ENCODE peak calls at places on chromosomes 1 and 21, in five cellular contexts. R is PC-3; N is CD8-positive, alpha-beta memory T cell; W is left lung; J is heart right ventricle. L is an unnamed sample. For H3K9me3, the result is how much of the 10 kb centered on the place peaks cover.

GRCh38 chr1:46554236-46555080 is 3.0 kb upstream of the KNCN start:
- DNase-seq in R (no peak), W (no peak), N (no peak), J (no peak), L (no peak)

GRCh38 chr21:42003051-42003461 is 7.1 kb downstream of the ZBTB21 start:
- DNase-seq in R (peak), N (no peak), W (no peak), J (no peak), L (no peak)

GRCh38 chr21:46146856-46147255 is 8.5 kb downstream of the FTCD start:
- DNase-seq in R (no peak), N (peak), W (no peak), J (no peak), L (peak)

GRCh38 chr1:20634594-20635084 is 1.4 kb downstream of the PINK1 start:
- DNase-seq in R (peak), N (no peak), J (peak), W (peak), L (peak)

GRCh38 chr1:207283421-207283820 is 38.1 kb upstream of the CD55 start:
- DNase-seq in N (no peak), W (no peak), J (no peak), R (no peak), L (no peak)

GRCh38 chr1:53948291-53948690 is 2.1 kb downstream of the LRRC42 start:
- DNase-seq in N (no peak), J (no peak), R (no peak), W (no peak), L (no peak)

GRCh38 chr1:53526451-53527101 is 67.4 kb downstream of the DMRTB1 start:
- DNase-seq in R (no peak), N (no peak), J (peak), W (peak), L (no peak)

GRCh38 chr1:44557756-44558155 is 116.5 kb downstream of the TMEM53 start:
- DNase-seq in J (no peak), W (no peak), N (no peak), R (peak), L (no peak)

GRCh38 chr1:213523781-213524398 is 463.9 kb upstream of the PROX1 start:
- DNase-seq in N (no peak), J (no peak), R (no peak), W (no peak), L (no peak)

GRCh38 chr1:84488107-84488506 is 9.0 kb downstream of the RPF1 start:
- DNase-seq in W (no peak), R (no peak), J (no peak), N (no peak), L (no peak)

GRCh38 chr1:27598902-27599528 is 4.9 kb downstream of the AHDC1 start:
- DNase-seq in W (peak), R (peak), N (no peak), J (peak), L (no peak)

GRCh38 chr1:230144010-230144614 is 77.1 kb downstream of the GALNT2 start:
- DNase-seq in N (no peak), R (no peak), W (no peak), J (no peak), L (no peak)

GRCh38 chr21:46144464-46145070 is 10.8 kb downstream of the FTCD start:
- DNase-seq in N (no peak), R (no peak), W (no peak), J (peak), L (no peak)

GRCh38 chr1:243596441-243597183 is 253.4 kb downstream of the AKT3 start:
- DNase-seq in J (no peak), W (no peak), R (peak), N (peak), L (no peak)

GRCh38 chr1:2812939-2813653 is 11.6 kb upstream of the TTC34 start:
- DNase-seq in R (no peak), J (no peak), N (no peak), W (no peak), L (no peak)
- H3K9me3 ChIP-seq in R (under half), J (under half), N (under half), W (under half), L (under half)

GRCh38 chr1:5430136-5430535 is 562.1 kb downstream of the NPHP4 start:
- DNase-seq in N (no peak), R (no peak), W (no peak), J (no peak), L (no peak)
- H3K9me3 ChIP-seq in N (under half), R (under half), W (under half), J (under half), L (under half)

DNA sequence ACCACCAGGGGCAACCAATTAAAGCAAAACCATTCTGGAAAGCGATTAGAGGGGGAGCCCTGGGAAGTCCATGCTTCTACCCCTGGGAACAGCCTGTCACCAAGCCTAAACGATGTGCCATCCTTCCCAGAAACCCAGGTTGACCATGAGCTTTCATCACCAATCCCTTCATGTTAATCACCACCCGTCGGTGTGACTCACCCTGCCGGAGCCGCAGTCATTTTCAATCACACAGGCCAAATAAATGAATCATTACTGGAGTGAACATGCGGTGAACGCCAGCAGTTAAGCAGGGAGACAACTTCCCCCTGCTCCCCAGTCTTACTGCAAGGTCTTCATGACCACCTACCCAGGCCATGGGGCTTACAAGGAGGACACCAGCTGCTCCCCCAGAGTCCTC is 308.8 kb downstream of the AJAP1 start:
- DNase-seq in J (no peak), N (no peak), R (peak), W (no peak), L (no peak)
- H3K9me3 ChIP-seq in J (under half), N (under half), R (under half), W (under half), L (under half)

DNA sequence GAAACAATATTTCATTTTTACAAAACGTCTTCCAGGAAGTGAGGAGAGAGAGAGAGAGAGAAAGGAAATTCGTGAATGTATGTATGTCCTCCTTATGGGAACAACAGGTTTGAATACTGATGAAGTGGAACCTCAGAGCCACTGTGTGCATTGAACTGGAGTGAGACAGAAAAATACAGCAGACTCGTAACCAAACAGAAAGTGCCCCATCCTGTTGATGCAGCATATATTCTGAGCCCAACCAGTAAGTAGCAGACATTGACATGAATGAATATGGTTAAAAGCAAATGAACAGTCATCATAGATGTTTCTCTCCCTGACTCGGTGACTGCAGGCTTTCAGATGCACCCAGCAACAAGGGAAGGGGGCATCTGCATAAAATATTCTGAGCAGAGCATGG is 471.1 kb upstream of the PBX1 start:
- DNase-seq in J (no peak), N (no peak), W (no peak), R (no peak), L (no peak)
- H3K9me3 ChIP-seq in J (under half), N (under half), W (under half), R (under half), L (under half)

GRCh38 chr1:2940178-2940577 is 81.1 kb upstream of the ACTRT2 start:
- DNase-seq in W (no peak), R (no peak), N (no peak), J (no peak), L (no peak)
- H3K9me3 ChIP-seq in W (under half), R (under half), N (under half), J (under half), L (under half)

GRCh38 chr1:161839591-161839990 is 73.5 kb downstream of the ATF6 start:
- DNase-seq in R (no peak), N (no peak), J (no peak), W (no peak), L (no peak)

GRCh38 chr1:161838885-161839284 is 72.8 kb downstream of the ATF6 start:
- DNase-seq in N (no peak), W (no peak), J (no peak), R (no peak), L (no peak)

GRCh38 chr1:161840363-161840762 is 74.2 kb downstream of the ATF6 start:
- DNase-seq in W (no peak), N (no peak), J (no peak), R (no peak), L (no peak)

GRCh38 chr1:161835963-161836362 is 69.8 kb downstream of the ATF6 start:
- DNase-seq in N (no peak), W (no peak), R (no peak), J (no peak), L (no peak)

GRCh38 chr1:161838362-161838761 is 72.2 kb downstream of the ATF6 start:
- DNase-seq in W (no peak), N (no peak), R (no peak), J (no peak), L (no peak)
- H3K9me3 ChIP-seq in W (under half), N (under half), R (under half), J (under half), L (under half)

DNA sequence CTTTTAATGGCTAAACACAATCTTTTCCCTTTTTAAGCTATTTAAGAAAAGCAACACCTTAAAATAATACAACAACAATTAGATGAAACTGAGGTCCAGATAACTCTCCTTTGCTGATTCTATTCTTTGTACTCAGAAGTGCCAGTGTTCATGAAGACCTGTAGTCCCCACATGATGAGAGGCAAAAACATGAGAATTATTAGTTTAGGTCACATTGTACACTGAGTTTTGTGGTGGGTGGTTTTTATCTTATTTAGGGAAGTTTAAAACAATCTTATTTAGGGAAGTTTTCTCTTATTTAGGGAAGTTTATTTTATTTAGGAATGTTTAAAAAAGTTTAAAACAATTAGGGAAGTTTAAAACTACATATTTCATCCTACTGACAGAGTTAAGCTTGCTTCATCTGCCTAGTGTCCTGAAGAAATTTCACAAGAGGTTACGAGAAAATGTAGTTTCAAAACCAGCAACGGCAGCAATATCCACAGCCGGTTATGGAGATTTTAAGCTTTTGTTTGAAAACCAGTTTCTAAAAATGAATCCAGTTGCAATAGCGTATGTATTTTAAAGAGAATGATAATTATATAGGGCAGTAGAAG is 7.8 kb upstream of the OR14I1 start:
- DNase-seq in W (no peak), J (no peak), R (no peak), N (no peak), L (no peak)
- H3K9me3 ChIP-seq in W (under half), J (under half), R (under half), N (under half), L (under half)

GRCh38 chr1:147076442-147076841 is 95.8 kb downstream of the PRKAB2 start:
- DNase-seq in R (peak), J (no peak), N (no peak), W (no peak), L (no peak)

GRCh38 chr1:147077936-147078605 is 94.2 kb downstream of the PRKAB2 start:
- DNase-seq in N (no peak), W (no peak), R (no peak), J (no peak), L (no peak)

GRCh38 chr1:147078606-147079399 is 93.5 kb downstream of the PRKAB2 start:
- DNase-seq in R (no peak), N (no peak), W (no peak), J (no peak), L (no peak)

GRCh38 chr1:147077523-147077922 is 94.7 kb downstream of the PRKAB2 start:
- DNase-seq in N (no peak), J (no peak), W (no peak), R (no peak), L (no peak)

DNA sequence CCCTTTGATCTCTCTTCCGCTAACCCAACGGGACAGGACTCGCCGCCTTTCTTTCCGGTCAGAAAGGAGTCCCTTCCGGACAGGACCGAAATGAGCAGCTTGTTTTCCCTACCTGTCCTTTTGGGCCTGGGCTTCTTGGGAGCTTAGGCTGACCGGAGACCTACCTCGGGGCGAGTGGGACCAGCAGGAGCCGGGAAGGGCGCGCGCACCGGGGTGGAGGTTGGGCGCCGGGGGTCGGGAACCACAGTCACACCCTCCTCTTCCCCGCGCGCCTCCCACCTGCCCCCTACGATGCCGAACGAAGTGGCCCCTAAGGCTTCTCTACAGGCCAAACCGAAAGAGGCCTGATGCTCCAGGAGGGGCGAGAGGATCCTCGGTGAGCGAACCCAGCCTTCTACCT is 95.2 kb downstream of the PRKAB2 start:
- DNase-seq in N (no peak), J (no peak), W (no peak), R (no peak), L (no peak)
- H3K9me3 ChIP-seq in N (under half), J (under half), W (under half), R (under half), L (under half)

GRCh38 chr1:247829651-247830050 is 5.7 kb upstream of the OR14A16 start:
- DNase-seq in R (no peak), J (no peak), W (no peak), N (no peak), L (no peak)

DNA sequence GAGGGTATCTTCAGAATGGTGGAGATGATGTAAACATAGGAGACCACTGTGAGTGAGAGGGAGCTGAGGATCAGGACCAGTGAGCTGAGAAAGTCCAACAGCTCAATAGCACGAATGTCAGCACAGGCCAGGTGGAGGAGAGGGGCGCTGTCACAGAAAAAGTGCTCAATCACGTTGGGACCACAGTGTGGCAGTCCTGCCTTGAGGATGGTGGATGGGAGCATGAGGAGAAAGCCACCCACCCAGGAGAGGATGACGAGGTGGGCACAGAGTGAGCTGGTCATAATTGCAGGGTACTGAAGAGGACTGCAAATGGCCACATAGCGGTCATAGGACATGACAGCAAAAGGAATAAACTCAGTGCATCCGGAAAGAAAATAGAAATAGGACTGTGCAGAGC is 8.1 kb downstream of the OR11L1 start:
- DNase-seq in R (no peak), J (no peak), W (no peak), N (no peak), L (no peak)
- H3K9me3 ChIP-seq in R (under half), J (under half), W (under half), N (under half), L (under half)

DNA sequence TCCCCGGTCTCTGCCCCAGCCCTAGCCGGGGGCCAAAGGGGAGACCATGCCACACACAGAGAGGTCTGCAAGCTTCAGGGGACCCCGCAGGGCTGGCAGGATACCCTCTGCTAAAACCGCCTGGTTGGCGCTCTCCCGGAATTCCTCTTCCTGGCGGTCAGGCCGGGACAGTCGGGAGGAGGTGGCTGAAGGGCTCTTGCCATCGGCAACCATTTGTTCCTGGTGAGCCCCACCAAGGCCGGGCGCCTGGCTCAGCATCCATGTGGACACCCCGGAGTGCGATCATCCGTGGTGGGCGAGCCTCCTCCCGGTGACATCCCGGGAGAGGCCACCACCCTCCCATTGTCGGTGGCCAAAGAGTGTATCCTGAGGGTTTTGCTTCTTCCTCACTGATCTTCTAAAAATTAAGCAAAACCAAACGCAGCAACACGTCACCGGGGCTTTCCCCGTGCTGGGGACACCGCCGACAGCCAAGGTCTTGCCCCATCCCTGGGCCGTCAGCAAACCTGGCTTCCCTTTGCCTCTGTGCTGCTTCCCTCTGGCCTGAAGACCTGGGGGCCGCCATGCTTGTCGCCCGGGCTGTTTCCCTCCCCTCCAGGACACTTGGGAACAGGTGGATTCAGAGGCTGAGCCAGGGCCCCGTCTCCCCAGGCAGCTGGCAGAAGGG is 59.1 kb upstream of the TTC34 start:
- DNase-seq in N (no peak), R (no peak), W (no peak), J (no peak), L (no peak)
- H3K9me3 ChIP-seq in N (under half), R (under half), W (under half), J (under half), L (under half)

L was measured in T-helper 17 cell.